ENCODE peak calls at places on chromosomes 5 and 9, in five cellular contexts. Q is PC-3, T is fibroblast of the conjunctiva, M is head of caudate nucleus, U is A549. N is an unnamed sample.
A peak's percentile ranks its signal among the peaks of the same experiment; 100 is the strongest.

GRCh38 chr5:92237896-92238295 is 854.8 kb upstream of the ARRDC3 start:
- DNase-seq in T (no peak), Q (peak; percentile 1), M (no peak), U (no peak), N (no peak)

GRCh38 chr9:78871452-78872331 is 574.8 kb downstream of the PSAT1 start:
- DNase-seq in M (no peak), U (peak; percentile 96), Q (peak; percentile 94), T (peak; percentile 63), N (no peak)

GRCh38 chr5:145568581-145568980 is 266.6 kb downstream of the PRELID2 start:
- DNase-seq in M (no peak), Q (peak; percentile 25), T (peak; percentile 18), U (no peak), N (no peak)

GRCh38 chr5:176994460-176995121 is 12.0 kb downstream of the UIMC1 start:
- DNase-seq in Q (no peak), T (no peak), U (peak; percentile 41), M (no peak), N (no peak)

GRCh38 chr5:13956441-13956840 is 12.0 kb upstream of the DNAH5 start:
- DNase-seq in M (no peak), Q (no peak), T (no peak), U (no peak), N (no peak)

GRCh38 chr5:80809451-80809850 is 150.7 kb upstream of the RASGRF2 start:
- DNase-seq in Q (no peak), M (no peak), T (no peak), U (no peak), N (no peak)

GRCh38 chr5:160726721-160727120 is 125.3 kb downstream of the ATP10B start:
- DNase-seq in M (no peak), U (no peak), T (no peak), Q (no peak), N (no peak)

GRCh38 chr5:134506054-134507039 is 19.1 kb upstream of the JADE2 start:
- DNase-seq in U (peak; percentile 98), Q (peak; percentile 86), T (no peak), M (no peak), N (no peak)

GRCh38 chr5:149895416-149896345 is 48.9 kb downstream of the PDE6A start:
- DNase-seq in M (no peak), U (no peak), T (peak; percentile 20), Q (peak; percentile 59), N (no peak)

GRCh38 chr9:94783121-94783664 is 56.7 kb downstream of the AOPEP start:
- DNase-seq in T (peak; percentile 92), M (peak; percentile 72), U (peak; percentile 100), Q (peak; percentile 98), N (peak; percentile 23)

GRCh38 chr5:176844706-176845391 is 34.5 kb downstream of the UNC5A start:
- DNase-seq in T (no peak), Q (peak; percentile 66), U (no peak), M (no peak), N (no peak)

GRCh38 chr5:174828786-174829510 is 104.6 kb downstream of the MSX2 start:
- DNase-seq in Q (peak; percentile 7), T (no peak), M (no peak), U (no peak), N (no peak)

GRCh38 chr5:33105521-33105941 is 335.2 kb upstream of the TARS1 start:
- DNase-seq in Q (peak; percentile 45), U (no peak), M (no peak), T (no peak), N (no peak)

GRCh38 chr9:126357074-126357473 is 30.4 kb downstream of the MVB12B start:
- DNase-seq in U (no peak), M (no peak), Q (peak; percentile 59), T (no peak), N (no peak)

GRCh38 chr5:98365126-98365525 is 408.3 kb upstream of the RGMB start:
- DNase-seq in Q (no peak), M (no peak), U (no peak), T (no peak), N (no peak)

GRCh38 chr5:108212775-108213346 is 169.0 kb downstream of the FBXL17 start:
- DNase-seq in Q (peak; percentile 75), M (no peak), T (no peak), U (peak; percentile 21), N (no peak)

GRCh38 chr5:95788493-95788892 is 34.0 kb downstream of the GLRX start:
- DNase-seq in T (no peak), Q (no peak), M (no peak), U (no peak), N (no peak)

GRCh38 chr9:3733039-3733408 is 207.2 kb upstream of the RFX3 start:
- DNase-seq in T (no peak), U (no peak), M (no peak), Q (no peak), N (no peak)

GRCh38 chr5:179134511-179134910 is 74.3 kb downstream of the ZNF354C start:
- DNase-seq in M (no peak), U (no peak), Q (no peak), T (no peak), N (no peak)

N was measured in esophagus squamous epithelium.